ENCODE peak calls at places on chromosomes 5 and 9, in six cellular contexts. H is IMR-90; L is effector memory CD4-positive, alpha-beta T cell; P is GM23338; V is neuronal stem cell; C is left lung. I is an unnamed sample. For H3K36me3 and H3K4me1, the result is how much of the 10 kb centered on the place peaks cover.

GRCh38 chr9:92664394-92665152 is 5.4 kb downstream of the IPPK start:
- DNase-seq in H (peak), L (no peak), P (no peak), V (no peak), C (peak), I (no peak)

GRCh38 chr5:78889759-78890158 is 95.4 kb downstream of the ARSB start:
- DNase-seq in H (peak), L (no peak), P (no peak), V (no peak), C (no peak), I (no peak)

GRCh38 chr9:134842321-134842720 is 38.3 kb upstream of the FCN2 start:
- DNase-seq in H (no peak), L (no peak), P (no peak), V (no peak), C (peak), I (no peak)

GRCh38 chr9:69519470-69520240 is 152.5 kb downstream of the APBA1 start:
- DNase-seq in H (no peak), L (no peak), P (no peak), V (no peak), C (no peak), I (no peak)

GRCh38 chr9:134372621-134373267 is 46.5 kb downstream of the RXRA start:
- DNase-seq in H (no peak), L (no peak), P (no peak), V (no peak), C (peak), I (no peak)

GRCh38 chr5:68499952-68500351 is 284.4 kb downstream of the PIK3R1 start:
- DNase-seq in H (peak), L (no peak), P (no peak), V (no peak), C (no peak), I (no peak)

GRCh38 chr5:159874308-159874707 is 42.0 kb upstream of the ADRA1B start:
- DNase-seq in H (peak), L (no peak), P (no peak), V (no peak), C (no peak), I (no peak)

GRCh38 chr9:123329329-123329955 is 26.6 kb upstream of the CRB2 start:
- DNase-seq in H (no peak), L (no peak), P (no peak), V (no peak), C (no peak), I (no peak)

GRCh38 chr9:131500939-131501541 is 1.7 kb upstream of the POMT1 start:
- DNase-seq in H (peak), L (peak), P (no peak), V (no peak), C (no peak), I (peak)

GRCh38 chr5:81761970-81762369 is 11.1 kb upstream of the SSBP2 start:
- DNase-seq in H (no peak), L (no peak), P (no peak), V (no peak), C (no peak), I (no peak)

GRCh38 chr5:44233691-44234090 is 155.5 kb downstream of the FGF10 start:
- DNase-seq in H (no peak), L (no peak), P (no peak), V (no peak), C (no peak), I (no peak)

GRCh38 chr5:82349651-82350050 is 71.5 kb upstream of the RPS23 start:
- DNase-seq in H (no peak), L (no peak), P (peak), V (peak), C (no peak), I (peak)

GRCh38 chr9:133677126-133678010 is 41.2 kb downstream of the DBH start:
- DNase-seq in H (no peak), L (peak), P (no peak), V (no peak), C (peak), I (no peak)

GRCh38 chr9:31715250-31715649 is 669.2 kb upstream of the ACO1 start:
- DNase-seq in H (no peak), L (no peak), P (no peak), V (no peak), C (no peak), I (no peak)

GRCh38 chr5:62386824-62387223 is 16.9 kb downstream of the DIMT1 start:
- DNase-seq in H (peak), L (no peak), P (no peak), V (no peak), C (no peak), I (no peak)

GRCh38 chr5:132463808-132464154 is 26.8 kb downstream of the IRF1 start:
- DNase-seq in H (no peak), L (no peak), P (no peak), V (no peak), C (no peak), I (no peak)
- H3K36me3 ChIP-seq in H (under half), L (under half), P (under half), V (under half), C (under half), I (under half)

GRCh38 chr9:136719212-136719880 is 7.0 kb downstream of the DIPK1B start:
- DNase-seq in H (no peak), L (no peak), P (no peak), V (no peak), C (peak), I (no peak)
- H3K4me1 ChIP-seq in H (under half), L (under half), P (under half), V (under half), C (under half), I (under half)

GRCh38 chr5:161134123-161134522 is 282.1 kb upstream of the ATP10B start:
- DNase-seq in H (no peak), L (no peak), P (no peak), V (no peak), C (no peak), I (no peak)

DNA sequence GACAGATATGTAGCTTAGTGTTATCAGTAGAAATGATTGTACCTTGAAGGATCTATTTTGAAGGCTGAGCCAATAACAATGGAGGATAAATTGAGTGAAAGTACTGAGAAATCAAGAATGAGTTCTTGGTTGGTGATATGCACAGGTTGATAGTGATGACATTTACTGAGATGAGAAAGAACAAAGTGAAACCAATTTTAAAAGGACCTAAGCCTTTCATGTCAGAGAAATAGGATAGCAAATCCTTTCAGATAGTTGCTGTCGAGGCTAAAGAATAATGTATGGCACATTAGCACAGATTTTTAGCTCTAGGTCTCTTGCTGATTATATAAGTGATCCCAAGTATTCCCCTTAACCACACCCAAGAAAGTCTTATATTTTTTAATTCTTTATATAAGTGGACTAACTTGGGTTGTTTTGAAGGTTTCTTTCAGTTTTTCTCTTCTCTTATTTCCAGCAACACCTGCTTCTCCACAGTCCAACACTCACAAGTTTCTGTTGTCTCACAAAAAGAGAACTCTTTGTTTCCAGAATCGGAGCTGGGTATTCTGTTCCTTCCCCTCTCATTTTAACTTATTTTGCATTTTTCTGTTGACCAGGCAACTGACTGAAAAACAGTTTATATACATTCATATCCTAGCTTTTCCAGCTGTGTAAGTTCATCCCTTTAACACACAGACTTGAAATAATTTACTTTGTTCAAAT is 286.9 kb upstream of the ATP10B start:
- DNase-seq in H (no peak), L (no peak), P (no peak), V (no peak), C (no peak), I (no peak)
- H3K36me3 ChIP-seq in H (under half), L (under half), P (under half), V (under half), C (under half), I (under half)

DNA sequence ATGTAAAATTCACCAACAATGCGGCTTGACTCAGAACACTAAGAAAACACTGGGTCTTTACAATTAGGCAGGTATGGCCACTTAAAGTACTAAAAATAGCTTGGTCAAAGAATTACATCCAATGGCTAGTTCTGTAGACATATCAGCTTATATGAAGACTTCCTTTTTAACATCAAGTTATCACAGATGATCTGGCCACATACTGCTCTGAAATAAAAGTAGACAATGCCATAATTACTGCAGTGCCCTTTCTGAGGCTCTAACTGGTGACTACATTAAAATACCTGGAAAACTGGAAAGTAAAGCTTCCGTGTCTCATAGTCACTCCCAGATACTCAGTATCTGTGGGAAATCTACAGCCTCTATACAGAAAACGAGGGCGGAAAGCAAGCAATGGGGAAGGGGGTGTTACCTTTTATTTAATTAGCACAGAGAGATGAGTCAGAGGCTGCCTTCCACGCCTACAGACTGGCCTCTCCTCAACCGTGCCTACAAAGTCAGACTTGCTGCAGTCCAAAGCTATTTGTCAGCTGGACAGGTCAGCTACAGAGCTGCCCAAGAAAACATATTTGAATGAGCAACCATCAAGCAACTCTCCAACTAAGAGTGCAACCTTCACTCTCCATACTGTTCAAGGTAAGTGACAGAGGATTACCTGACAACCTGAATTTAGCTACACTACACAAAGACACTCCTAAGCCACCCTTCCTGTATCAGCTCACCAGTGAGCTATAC is 8.7 kb downstream of the SERINC5 start:
- DNase-seq in H (peak), L (no peak), P (peak), V (peak), C (no peak), I (peak)
- H3K4me1 ChIP-seq in H (under half), L (under half), P (half or more), V (under half), C (under half), I (under half)

DNA sequence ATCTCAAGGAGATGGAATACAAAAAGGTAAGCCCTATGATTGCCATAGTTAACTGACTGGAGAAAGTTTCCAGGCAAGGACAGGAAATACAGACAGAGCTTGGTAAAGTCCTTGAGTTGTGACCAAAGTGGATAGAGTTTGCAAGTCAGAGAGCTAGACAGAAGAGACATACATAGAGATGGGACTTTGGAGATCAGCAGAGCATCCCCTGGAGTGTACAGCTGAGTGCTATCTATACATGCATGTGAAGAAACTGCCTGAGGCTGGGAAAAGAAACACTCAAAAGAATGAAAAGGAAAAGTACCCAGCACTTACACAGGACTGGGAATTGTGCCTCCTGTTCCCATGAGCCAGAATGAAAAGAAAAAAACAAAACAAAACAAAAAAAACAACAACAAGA is 606.4 kb downstream of the ZNF608 start:
- DNase-seq in H (no peak), L (no peak), P (no peak), V (no peak), C (no peak), I (no peak)
- H3K36me3 ChIP-seq in H (under half), L (under half), P (under half), V (under half), C (under half), I (under half)

GRCh38 chr5:151257731-151258715 is 5.0 kb downstream of the GM2A start:
- DNase-seq in H (peak), L (no peak), P (no peak), V (no peak), C (no peak), I (no peak)

GRCh38 chr5:151264113-151264512 is 11.1 kb downstream of the GM2A start:
- DNase-seq in H (peak), L (no peak), P (no peak), V (no peak), C (no peak), I (no peak)

GRCh38 chr5:151258771-151259170 is 5.8 kb downstream of the GM2A start:
- DNase-seq in H (no peak), L (no peak), P (no peak), V (no peak), C (no peak), I (no peak)

GRCh38 chr5:151259931-151260330 is 6.9 kb downstream of the GM2A start:
- DNase-seq in H (no peak), L (no peak), P (no peak), V (no peak), C (no peak), I (no peak)

DNA sequence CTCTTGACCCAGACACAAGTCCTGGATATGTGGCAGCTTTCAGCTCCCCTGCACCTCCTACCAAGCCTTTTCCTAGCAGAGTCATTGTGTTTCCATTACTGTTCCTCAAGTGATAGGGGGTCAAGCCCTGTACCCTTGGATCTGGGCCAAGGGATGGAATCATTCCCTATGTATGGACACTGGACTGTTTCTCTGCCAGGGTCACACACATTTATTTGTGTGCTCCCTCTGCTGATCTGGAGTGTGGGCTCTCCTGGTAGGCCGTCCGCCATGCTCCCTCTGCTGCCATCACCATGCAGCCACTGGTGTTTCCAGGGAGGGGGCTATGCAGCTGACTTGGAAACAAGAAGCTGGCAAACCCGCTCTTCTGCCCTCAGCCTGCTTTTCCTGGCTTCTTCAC is 9.5 kb downstream of the GM2A start:
- DNase-seq in H (no peak), L (no peak), P (no peak), V (no peak), C (no peak), I (no peak)
- H3K4me1 ChIP-seq in H (under half), L (under half), P (under half), V (under half), C (under half), I (under half)

GRCh38 chr9:104784098-104784497 is 20.2 kb downstream of the NIPSNAP3B start:
- DNase-seq in H (no peak), L (no peak), P (no peak), V (no peak), C (no peak), I (no peak)
- H3K36me3 ChIP-seq in H (under half), L (under half), P (under half), V (under half), C (under half), I (under half)

GRCh38 chr5:132773114-132773513 is 3.9 kb downstream of the SEPTIN8 start:
- DNase-seq in H (no peak), L (no peak), P (no peak), V (no peak), C (no peak), I (no peak)

GRCh38 chr5:132772291-132773070 is 4.6 kb downstream of the SEPTIN8 start:
- DNase-seq in H (no peak), L (no peak), P (no peak), V (no peak), C (no peak), I (no peak)

GRCh38 chr5:132774896-132775295 is 2.1 kb downstream of the SEPTIN8 start:
- DNase-seq in H (no peak), L (no peak), P (no peak), V (no peak), C (no peak), I (no peak)

GRCh38 chr5:132774406-132774805 is 2.6 kb downstream of the SEPTIN8 start:
- DNase-seq in H (no peak), L (no peak), P (no peak), V (no peak), C (no peak), I (no peak)

GRCh38 chr5:132773601-132774355 is 3.3 kb downstream of the SEPTIN8 start:
- DNase-seq in H (no peak), L (no peak), P (no peak), V (no peak), C (no peak), I (no peak)
- H3K4me1 ChIP-seq in H (under half), L (under half), P (under half), V (under half), C (under half), I (under half)

DNA sequence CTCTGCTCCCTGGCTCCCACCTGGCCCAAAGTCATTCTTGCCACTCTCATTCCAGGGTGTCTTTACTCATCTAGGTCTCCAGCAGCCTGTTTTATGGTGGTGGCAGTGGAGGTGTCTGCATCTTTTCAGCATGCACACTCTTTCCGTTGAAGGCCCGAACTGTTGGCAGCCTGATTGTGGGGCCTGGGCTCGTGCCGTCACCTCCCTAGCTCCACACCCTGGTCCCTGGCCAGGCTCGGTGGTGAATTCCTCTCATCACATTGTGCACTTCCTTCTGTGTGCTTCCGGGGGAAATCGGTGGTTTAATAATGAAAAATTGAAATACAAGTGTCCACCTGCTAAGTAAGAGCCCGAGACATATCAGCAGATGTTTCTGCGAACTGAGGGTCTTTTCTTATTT is 214.3 kb downstream of the TRIO start:
- DNase-seq in H (no peak), L (no peak), P (peak), V (no peak), C (no peak), I (no peak)
- H3K36me3 ChIP-seq in H (half or more), L (under half), P (under half), V (under half), C (under half), I (under half)

GRCh38 chr5:132416306-132417009 is 46.9 kb downstream of the SLC22A5 start:
- DNase-seq in H (no peak), L (no peak), P (no peak), V (no peak), C (no peak), I (no peak)
- H3K4me1 ChIP-seq in H (under half), L (half or more), P (under half), V (under half), C (half or more), I (under half)